ENCODE peak calls at places on chromosome 2, in five cellular contexts. M, B, R, D and A are unnamed samples.

GRCh38 chr2:12932192-12932591 is 215.5 kb downstream of the TRIB2 start:
- DNase-seq in M (no peak), R (no peak), D (no peak), B (no peak), A (no peak)

GRCh38 chr2:239355139-239355538 is 45.7 kb downstream of the HDAC4 start:
- DNase-seq in D (no peak), B (no peak), R (no peak), M (no peak), A (no peak)

GRCh38 chr2:207437857-207438166 is 92.0 kb upstream of the CREB1 start:
- DNase-seq in R (no peak), D (no peak), B (no peak), M (no peak), A (no peak)

GRCh38 chr2:122011493-122012270 is 256.2 kb downstream of the TSN start:
- DNase-seq in B (no peak), M (no peak), R (no peak), D (no peak), A (no peak)

GRCh38 chr2:19623488-19623887 is 265.1 kb upstream of the OSR1 start:
- DNase-seq in B (no peak), R (no peak), D (no peak), M (no peak), A (no peak)

GRCh38 chr2:7794916-7795315 is 877.7 kb downstream of the RNF144A start:
- DNase-seq in B (no peak), D (no peak), R (no peak), M (no peak), A (no peak)

GRCh38 chr2:236576978-236577377 is 7.4 kb downstream of the ACKR3 start:
- DNase-seq in R (no peak), B (no peak), M (no peak), D (no peak), A (no peak)

GRCh38 chr2:197170137-197170682 is 140.4 kb downstream of the ANKRD44 start:
- DNase-seq in D (no peak), B (no peak), M (no peak), R (no peak), A (no peak)

GRCh38 chr2:181649436-181649979 is 7.4 kb downstream of the CERKL start:
- DNase-seq in B (no peak), R (no peak), M (no peak), D (no peak), A (no peak)

GRCh38 chr2:48092846-48093498 is 186.7 kb upstream of the FBXO11 start:
- DNase-seq in D (no peak), M (no peak), B (no peak), R (no peak), A (no peak)

GRCh38 chr2:43340945-43341356 is 114.5 kb upstream of the ZFP36L2 start:
- DNase-seq in B (peak), D (no peak), M (no peak), R (no peak), A (no peak)

GRCh38 chr2:98872526-98872925 is 63.5 kb downstream of the CRACDL start:
- DNase-seq in M (no peak), R (no peak), B (no peak), D (no peak), A (no peak)

GRCh38 chr2:64784168-64785061 is 130.7 kb upstream of the SERTAD2 start:
- DNase-seq in B (no peak), M (no peak), R (no peak), D (no peak), A (no peak)

GRCh38 chr2:109418716-109419115 is 195.1 kb downstream of the SEPTIN10 start:
- DNase-seq in B (no peak), R (no peak), M (no peak), D (no peak), A (no peak)

GRCh38 chr2:85611217-85611704 is 605 bp downstream of the C2orf68 start:
- DNase-seq in M (no peak), R (no peak), B (no peak), D (no peak), A (no peak)

GRCh38 chr2:216315817-216316603 is 56.3 kb downstream of the MARCHF4 start:
- DNase-seq in R (peak), M (peak), B (peak), D (no peak), A (no peak)

GRCh38 chr2:196823750-196824149 is 14.6 kb upstream of the C2orf66 start:
- DNase-seq in B (no peak), R (no peak), M (no peak), D (no peak), A (no peak)

GRCh38 chr2:46779447-46779941 is 136.1 kb downstream of the MCFD2 start:
- DNase-seq in B (no peak), M (no peak), D (no peak), R (no peak), A (no peak)

GRCh38 chr2:28054916-28055315 is 164.4 kb downstream of the BABAM2 start:
- DNase-seq in D (no peak), B (no peak), M (no peak), R (no peak), A (no peak)

GRCh38 chr2:56102866-56103265 is 80.9 kb upstream of the CCDC85A start:
- DNase-seq in B (no peak), D (no peak), R (no peak), M (no peak), A (no peak)

GRCh38 chr2:165469417-165469816 is at the start of gene CSRNP3:
- DNase-seq in R (peak), M (peak), D (no peak), B (peak), A (no peak)